ENCODE peak calls at places on chromosomes 7 and 10, in eight cellular contexts. P is psoas muscle; V is foreskin fibroblast; Y is RWPE1; U is CD4-positive, alpha-beta T cell; X is tibial nerve; E is GM06990; M is body of pancreas. J is an unnamed sample.
A peak's percentile ranks its signal among the peaks of the same experiment; 100 is the strongest.

GRCh38 chr7:21542891-21543527 is at the start of gene DNAH11:
- DNase-seq in V (peak; percentile 64), Y (peak; percentile 45), E (peak; percentile 75), X (no peak), M (peak; percentile 54), U (no peak), P (peak; percentile 59), J (no peak)

GRCh38 chr10:14926722-14927416 is 27.0 kb downstream of the DCLRE1C start:
- DNase-seq in Y (no peak), M (no peak), X (no peak), E (peak; percentile 77), V (no peak), U (no peak), P (no peak), J (no peak)

GRCh38 chr10:43685744-43686143 is 37.1 kb upstream of the ZNF32 start:
- DNase-seq in M (peak; percentile 95), U (no peak), X (peak; percentile 36), P (no peak), E (no peak), Y (no peak), V (no peak), J (no peak)

GRCh38 chr7:36895112-36895511 is 170.8 kb upstream of the AOAH start:
- DNase-seq in P (no peak), V (no peak), E (no peak), M (no peak), Y (no peak), X (no peak), U (no peak), J (no peak)

GRCh38 chr7:107494910-107495309 is 25.1 kb downstream of the GPR22 start:
- DNase-seq in V (no peak), Y (no peak), M (no peak), P (no peak), U (no peak), E (no peak), X (no peak), J (no peak)

GRCh38 chr10:21732067-21732772 is 198.2 kb downstream of the MLLT10 start:
- DNase-seq in U (no peak), X (peak; percentile 22), M (peak; percentile 59), P (peak; percentile 82), E (no peak), V (peak; percentile 91), Y (no peak), J (peak; percentile 58)

GRCh38 chr7:52184006-52184703 is 851.3 kb upstream of the POM121L12 start:
- DNase-seq in P (no peak), V (no peak), U (no peak), X (no peak), Y (no peak), M (no peak), E (no peak), J (no peak)

GRCh38 chr10:70480254-70480861 is 1.8 kb downstream of the PALD1 start:
- DNase-seq in E (peak; percentile 61), X (no peak), P (peak; percentile 53), V (no peak), U (no peak), Y (no peak), M (peak; percentile 94), J (no peak)

GRCh38 chr10:69979177-69979576 is 73.5 kb upstream of the MACROH2A2 start:
- DNase-seq in Y (no peak), P (no peak), U (no peak), X (no peak), V (no peak), M (no peak), E (no peak), J (no peak)

GRCh38 chr7:100435401-100436304 is 644 bp downstream of the PPP1R35 start:
- DNase-seq in U (peak; percentile 48), Y (peak; percentile 53), E (peak; percentile 68), X (no peak), M (peak; percentile 62), P (peak; percentile 66), V (peak; percentile 63), J (no peak)

GRCh38 chr7:120991570-120991969 is 3.1 kb downstream of the CPED1 start:
- DNase-seq in P (no peak), M (no peak), Y (no peak), X (no peak), V (peak; percentile 85), E (no peak), U (no peak), J (peak; percentile 55)

GRCh38 chr7:50211306-50212015 is 93.1 kb upstream of the IKZF1 start:
- DNase-seq in E (no peak), V (no peak), M (no peak), P (no peak), U (no peak), Y (no peak), X (no peak), J (no peak)

GRCh38 chr10:125159486-125159931 is 854 bp downstream of the CTBP2 start:
- DNase-seq in E (no peak), P (peak; percentile 67), V (peak; percentile 31), X (no peak), U (no peak), M (peak; percentile 40), Y (no peak), J (no peak)

GRCh38 chr10:61898435-61898778 is 3.1 kb upstream of the ARID5B start:
- DNase-seq in U (no peak), V (no peak), P (no peak), Y (no peak), M (no peak), E (no peak), X (no peak), J (no peak)

GRCh38 chr7:121544726-121545125 is 148.6 kb upstream of the FAM3C start:
- DNase-seq in E (peak; percentile 47), V (peak; percentile 90), M (no peak), U (no peak), Y (peak; percentile 92), P (no peak), X (no peak), J (peak; percentile 41)

GRCh38 chr7:30240401-30240800 is 44.0 kb upstream of the ZNRF2 start:
- DNase-seq in Y (no peak), E (peak; percentile 34), U (no peak), M (no peak), P (no peak), V (no peak), X (no peak), J (no peak)

GRCh38 chr7:82593780-82594179 is 150.2 kb upstream of the CACNA2D1 start:
- DNase-seq in X (no peak), U (no peak), E (no peak), V (no peak), M (no peak), Y (peak; percentile 64), P (no peak), J (no peak)

GRCh38 chr10:92327445-92328433 is 36.8 kb downstream of the MARCHF5 start:
- DNase-seq in E (no peak), M (no peak), P (no peak), Y (no peak), U (no peak), X (no peak), V (no peak), J (no peak)

GRCh38 chr10:100889546-100889945 is 23.2 kb upstream of the SLF2 start:
- DNase-seq in P (no peak), U (no peak), Y (no peak), E (no peak), M (no peak), V (no peak), X (no peak), J (no peak)
- TF ChIP-seq CTCF in P (no peak), U (no peak), Y (no peak), E (no peak), M (no peak), V (no peak), X (no peak), J (no peak)

GRCh38 chr10:53839437-53840039 is 961.5 kb downstream of the PCDH15 start:
- DNase-seq in Y (peak; percentile 1), E (no peak), P (no peak), X (no peak), V (peak; percentile 9), M (no peak), U (no peak), J (no peak)
- TF ChIP-seq CTCF in Y (peak; percentile 49), E (peak; percentile 37), P (peak; percentile 29), X (peak; percentile 31), V (no peak), M (no peak), U (no peak), J (no peak)

DNA sequence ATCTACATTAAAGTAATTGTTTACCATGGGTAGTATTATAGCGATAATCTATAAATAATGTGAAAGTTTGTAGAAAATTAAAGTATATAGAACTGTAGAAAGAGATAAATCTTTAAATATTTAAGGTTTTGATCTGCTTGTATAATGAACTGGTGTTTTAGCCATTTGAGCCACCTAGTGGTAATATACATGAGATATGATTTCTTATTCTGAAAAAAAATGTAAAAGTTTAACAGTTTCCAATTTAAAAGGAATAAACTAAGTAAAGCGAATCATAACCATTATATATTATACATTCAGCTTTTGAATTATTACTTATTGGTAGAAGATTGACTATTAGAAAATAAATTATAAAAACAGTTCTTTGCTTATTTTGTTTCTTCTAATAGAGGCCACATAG is 91.2 kb downstream of the OTUD1 start:
- DNase-seq in U (no peak), Y (peak; percentile 28), P (no peak), X (no peak), E (no peak), M (no peak), V (peak; percentile 14), J (no peak)
- TF ChIP-seq CTCF in U (peak; percentile 33), Y (peak; percentile 40), P (peak; percentile 46), X (no peak), E (peak; percentile 36), M (no peak), V (peak; percentile 20), J (peak; percentile 36)

DNA sequence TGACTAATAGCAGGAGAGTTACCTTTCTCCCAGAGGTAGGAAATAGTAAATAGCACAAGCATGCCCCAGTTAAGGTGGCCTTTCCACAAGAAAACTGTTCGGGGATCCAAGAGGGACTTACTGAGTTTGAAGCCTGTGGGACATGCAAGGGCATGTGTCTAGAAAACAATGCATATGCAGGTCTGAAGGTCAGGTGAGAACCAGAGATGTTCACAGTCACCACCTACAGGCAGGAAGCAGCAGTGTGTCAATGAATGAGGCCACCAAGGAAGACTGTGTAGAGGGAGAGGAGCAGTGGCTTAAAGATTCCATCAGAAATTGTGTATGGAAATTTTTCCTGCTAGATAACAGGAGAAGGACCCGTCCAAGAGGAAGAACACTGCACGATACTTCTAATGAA is 66.0 kb downstream of the CALD1 start:
- DNase-seq in E (no peak), V (no peak), U (no peak), Y (peak; percentile 34), P (no peak), X (no peak), M (no peak), J (no peak)
- TF ChIP-seq CTCF in E (peak; percentile 54), V (peak; percentile 29), U (peak; percentile 17), Y (peak; percentile 30), P (no peak), X (no peak), M (no peak), J (peak; percentile 1)

J was measured in AG09319.